ENCODE peak calls at places on chromosomes 13 and 19, in ten cellular contexts. One of them, this sample, is unnamed.

GRCh38 chr13:48896312-48896711 is 79.4 kb upstream of the FNDC3A start:
- DNase-seq in tibial artery: no peak
- DNase-seq in GM23338: no peak
- DNase-seq in psoas muscle: no peak
- DNase-seq in esophagus squamous epithelium: no peak
- DNase-seq in fibroblast of lung: peak; percentile 73
- DNase-seq in BJ: no peak
- DNase-seq in thyroid gland: no peak
- DNase-seq in stomach: no peak
- DNase-seq in neural progenitor cell: no peak
- DNase-seq in this sample: no peak

GRCh38 chr19:45574526-45574925 is 10.1 kb downstream of the OPA3 start:
- DNase-seq in esophagus squamous epithelium: no peak
- DNase-seq in thyroid gland: no peak
- DNase-seq in tibial artery: no peak
- DNase-seq in psoas muscle: no peak
- DNase-seq in GM23338: no peak
- DNase-seq in stomach: no peak
- DNase-seq in BJ: no peak
- DNase-seq in fibroblast of lung: no peak
- DNase-seq in neural progenitor cell: no peak
- DNase-seq in this sample: no peak

GRCh38 chr13:58991826-58992477 is 1171.8 kb downstream of the DIAPH3 start:
- DNase-seq in neural progenitor cell: no peak
- DNase-seq in BJ: no peak
- DNase-seq in fibroblast of lung: no peak
- DNase-seq in GM23338: no peak
- DNase-seq in stomach: peak; percentile 31
- DNase-seq in esophagus squamous epithelium: no peak
- DNase-seq in tibial artery: no peak
- DNase-seq in thyroid gland: no peak
- DNase-seq in psoas muscle: no peak
- DNase-seq in this sample: no peak

GRCh38 chr19:16078311-16078758 is 2.0 kb downstream of the TPM4 start:
- DNase-seq in thyroid gland: no peak
- DNase-seq in esophagus squamous epithelium: no peak
- DNase-seq in neural progenitor cell: peak; percentile 61
- DNase-seq in psoas muscle: no peak
- DNase-seq in BJ: no peak
- DNase-seq in stomach: no peak
- DNase-seq in fibroblast of lung: no peak
- DNase-seq in GM23338: no peak
- DNase-seq in tibial artery: peak; percentile 70
- DNase-seq in this sample: peak; percentile 77

GRCh38 chr13:51955281-51955771 is 55.9 kb downstream of the ATP7B start:
- DNase-seq in esophagus squamous epithelium: no peak
- DNase-seq in psoas muscle: no peak
- DNase-seq in tibial artery: no peak
- DNase-seq in BJ: no peak
- DNase-seq in fibroblast of lung: peak; percentile 14
- DNase-seq in stomach: no peak
- DNase-seq in GM23338: no peak
- DNase-seq in thyroid gland: no peak
- DNase-seq in neural progenitor cell: no peak
- DNase-seq in this sample: no peak

GRCh38 chr13:44243198-44243852 is 130.3 kb upstream of the SERP2 start:
- DNase-seq in tibial artery: no peak
- DNase-seq in GM23338: peak; percentile 81
- DNase-seq in psoas muscle: peak; percentile 43
- DNase-seq in thyroid gland: no peak
- DNase-seq in neural progenitor cell: peak; percentile 59
- DNase-seq in stomach: peak; percentile 35
- DNase-seq in esophagus squamous epithelium: no peak
- DNase-seq in fibroblast of lung: peak; percentile 87
- DNase-seq in BJ: no peak
- DNase-seq in this sample: peak; percentile 62

GRCh38 chr19:46404039-46404883 is 9.1 kb downstream of the CCDC8 start:
- DNase-seq in stomach: peak; percentile 35
- DNase-seq in neural progenitor cell: peak; percentile 40
- DNase-seq in GM23338: peak; percentile 70
- DNase-seq in fibroblast of lung: peak; percentile 63
- DNase-seq in BJ: no peak
- DNase-seq in esophagus squamous epithelium: no peak
- DNase-seq in psoas muscle: peak; percentile 53
- DNase-seq in thyroid gland: peak; percentile 72
- DNase-seq in tibial artery: peak; percentile 86
- DNase-seq in this sample: no peak

GRCh38 chr19:34246340-34246739 is 8.0 kb upstream of the GARRE1 start:
- DNase-seq in neural progenitor cell: peak; percentile 54
- DNase-seq in stomach: no peak
- DNase-seq in thyroid gland: no peak
- DNase-seq in fibroblast of lung: no peak
- DNase-seq in psoas muscle: no peak
- DNase-seq in tibial artery: no peak
- DNase-seq in BJ: no peak
- DNase-seq in esophagus squamous epithelium: no peak
- DNase-seq in GM23338: no peak
- DNase-seq in this sample: no peak

GRCh38 chr19:6252066-6252465 is 27.7 kb downstream of the MLLT1 start:
- DNase-seq in neural progenitor cell: no peak
- DNase-seq in thyroid gland: no peak
- DNase-seq in GM23338: no peak
- DNase-seq in fibroblast of lung: no peak
- DNase-seq in tibial artery: no peak
- DNase-seq in psoas muscle: no peak
- DNase-seq in esophagus squamous epithelium: no peak
- DNase-seq in BJ: no peak
- DNase-seq in stomach: no peak
- DNase-seq in this sample: no peak

GRCh38 chr19:11504502-11505031 is 1.1 kb downstream of the ZNF653 start:
- DNase-seq in tibial artery: no peak
- DNase-seq in GM23338: no peak
- DNase-seq in esophagus squamous epithelium: no peak
- DNase-seq in thyroid gland: no peak
- DNase-seq in BJ: no peak
- DNase-seq in stomach: no peak
- DNase-seq in psoas muscle: no peak
- DNase-seq in fibroblast of lung: no peak
- DNase-seq in neural progenitor cell: no peak
- DNase-seq in this sample: no peak

GRCh38 chr13:69947577-69947976 is 160.0 kb upstream of the ATXN8OS start:
- DNase-seq in thyroid gland: no peak
- DNase-seq in BJ: no peak
- DNase-seq in psoas muscle: no peak
- DNase-seq in tibial artery: no peak
- DNase-seq in GM23338: no peak
- DNase-seq in stomach: no peak
- DNase-seq in fibroblast of lung: no peak
- DNase-seq in esophagus squamous epithelium: no peak
- DNase-seq in neural progenitor cell: no peak
- DNase-seq in this sample: no peak

GRCh38 chr13:114119196-114119595 is 13.2 kb downstream of the RASA3 start:
- DNase-seq in GM23338: peak; percentile 95
- DNase-seq in tibial artery: no peak
- DNase-seq in BJ: peak; percentile 76
- DNase-seq in fibroblast of lung: peak; percentile 90
- DNase-seq in esophagus squamous epithelium: no peak
- DNase-seq in neural progenitor cell: peak; percentile 77
- DNase-seq in psoas muscle: peak; percentile 54
- DNase-seq in stomach: no peak
- DNase-seq in thyroid gland: peak; percentile 38
- DNase-seq in this sample: no peak

GRCh38 chr13:32850311-32851052 is 165.7 kb upstream of the KL start:
- DNase-seq in esophagus squamous epithelium: no peak
- DNase-seq in BJ: peak; percentile 16
- DNase-seq in psoas muscle: no peak
- DNase-seq in tibial artery: no peak
- DNase-seq in thyroid gland: no peak
- DNase-seq in neural progenitor cell: no peak
- DNase-seq in stomach: no peak
- DNase-seq in fibroblast of lung: no peak
- DNase-seq in GM23338: no peak
- DNase-seq in this sample: no peak

GRCh38 chr19:33815410-33816340 is 19.0 kb downstream of the KCTD15 start:
- DNase-seq in psoas muscle: no peak
- DNase-seq in neural progenitor cell: no peak
- DNase-seq in GM23338: no peak
- DNase-seq in stomach: no peak
- DNase-seq in fibroblast of lung: peak; percentile 50
- DNase-seq in thyroid gland: no peak
- DNase-seq in esophagus squamous epithelium: no peak
- DNase-seq in BJ: no peak
- DNase-seq in tibial artery: peak; percentile 37
- DNase-seq in this sample: no peak

GRCh38 chr13:27644302-27644701 is 22.6 kb downstream of the POLR1D start:
- DNase-seq in BJ: peak; percentile 42
- DNase-seq in thyroid gland: no peak
- DNase-seq in esophagus squamous epithelium: no peak
- DNase-seq in psoas muscle: no peak
- DNase-seq in fibroblast of lung: peak; percentile 95
- DNase-seq in neural progenitor cell: no peak
- DNase-seq in tibial artery: no peak
- DNase-seq in GM23338: no peak
- DNase-seq in stomach: no peak
- DNase-seq in this sample: no peak

GRCh38 chr19:55058781-55059610 is 4.0 kb downstream of the RDH13 start:
- DNase-seq in thyroid gland: no peak
- DNase-seq in esophagus squamous epithelium: no peak
- DNase-seq in GM23338: peak; percentile 27
- DNase-seq in fibroblast of lung: no peak
- DNase-seq in stomach: no peak
- DNase-seq in tibial artery: no peak
- DNase-seq in neural progenitor cell: no peak
- DNase-seq in BJ: no peak
- DNase-seq in psoas muscle: no peak
- DNase-seq in this sample: no peak

GRCh38 chr13:105643966-105644365 is 891.5 kb downstream of the EFNB2 start:
- DNase-seq in fibroblast of lung: no peak
- DNase-seq in GM23338: no peak
- DNase-seq in thyroid gland: no peak
- DNase-seq in neural progenitor cell: no peak
- DNase-seq in stomach: no peak
- DNase-seq in tibial artery: no peak
- DNase-seq in BJ: no peak
- DNase-seq in esophagus squamous epithelium: no peak
- DNase-seq in psoas muscle: no peak
- DNase-seq in this sample: no peak

GRCh38 chr19:41889896-41890295 is 6.9 kb downstream of the ARHGEF1 start:
- DNase-seq in BJ: no peak
- DNase-seq in neural progenitor cell: no peak
- DNase-seq in GM23338: no peak
- DNase-seq in psoas muscle: no peak
- DNase-seq in esophagus squamous epithelium: no peak
- DNase-seq in thyroid gland: no peak
- DNase-seq in fibroblast of lung: no peak
- DNase-seq in tibial artery: no peak
- DNase-seq in stomach: no peak
- DNase-seq in this sample: no peak

GRCh38 chr19:41886761-41887710 is 4.1 kb downstream of the ARHGEF1 start:
- DNase-seq in GM23338: peak; percentile 64
- DNase-seq in thyroid gland: no peak
- DNase-seq in tibial artery: no peak
- DNase-seq in psoas muscle: no peak
- DNase-seq in BJ: no peak
- DNase-seq in esophagus squamous epithelium: no peak
- DNase-seq in neural progenitor cell: no peak
- DNase-seq in fibroblast of lung: no peak
- DNase-seq in stomach: no peak
- DNase-seq in this sample: no peak

GRCh38 chr19:41883821-41884733 is 1.1 kb downstream of the ARHGEF1 start:
- DNase-seq in BJ: peak; percentile 73
- DNase-seq in psoas muscle: peak; percentile 95
- DNase-seq in tibial artery: peak; percentile 97
- DNase-seq in GM23338: peak; percentile 99
- DNase-seq in stomach: peak; percentile 97
- DNase-seq in esophagus squamous epithelium: peak; percentile 75
- DNase-seq in neural progenitor cell: peak; percentile 99
- DNase-seq in fibroblast of lung: peak; percentile 97
- DNase-seq in thyroid gland: peak; percentile 97
- DNase-seq in this sample: peak; percentile 97

GRCh38 chr19:41888926-41889325 is 5.9 kb downstream of the ARHGEF1 start:
- DNase-seq in esophagus squamous epithelium: no peak
- DNase-seq in GM23338: no peak
- DNase-seq in neural progenitor cell: no peak
- DNase-seq in stomach: no peak
- DNase-seq in tibial artery: no peak
- DNase-seq in BJ: no peak
- DNase-seq in thyroid gland: no peak
- DNase-seq in psoas muscle: no peak
- DNase-seq in fibroblast of lung: no peak
- DNase-seq in this sample: no peak

GRCh38 chr19:41887711-41888382 is 4.9 kb downstream of the ARHGEF1 start:
- DNase-seq in thyroid gland: peak; percentile 30
- DNase-seq in psoas muscle: no peak
- DNase-seq in BJ: peak; percentile 15
- DNase-seq in fibroblast of lung: no peak
- DNase-seq in stomach: peak; percentile 76
- DNase-seq in tibial artery: no peak
- DNase-seq in GM23338: peak; percentile 92
- DNase-seq in neural progenitor cell: no peak
- DNase-seq in esophagus squamous epithelium: no peak
- DNase-seq in this sample: no peak
- TF ChIP-seq CTCF in thyroid gland: no peak
- TF ChIP-seq CTCF in psoas muscle: no peak
- TF ChIP-seq CTCF in BJ: no peak
- TF ChIP-seq CTCF in fibroblast of lung: no peak
- TF ChIP-seq CTCF in stomach: no peak
- TF ChIP-seq CTCF in tibial artery: no peak
- TF ChIP-seq CTCF in GM23338: peak; percentile 38
- TF ChIP-seq CTCF in neural progenitor cell: no peak
- TF ChIP-seq CTCF in esophagus squamous epithelium: no peak
- TF ChIP-seq CTCF in this sample: no peak

GRCh38 chr19:39679056-39679790 is 23.5 kb downstream of the LGALS16 start:
- DNase-seq in thyroid gland: peak; percentile 3
- DNase-seq in neural progenitor cell: no peak
- DNase-seq in GM23338: no peak
- DNase-seq in fibroblast of lung: no peak
- DNase-seq in BJ: no peak
- DNase-seq in psoas muscle: peak; percentile 25
- DNase-seq in esophagus squamous epithelium: no peak
- DNase-seq in stomach: no peak
- DNase-seq in tibial artery: no peak
- DNase-seq in this sample: no peak
- H3K27me3 ChIP-seq in thyroid gland: no peaks in the 10 kb centered on the region
- H3K27me3 ChIP-seq in neural progenitor cell: no peaks in the 10 kb centered on the region
- H3K27me3 ChIP-seq in GM23338: no peaks in the 10 kb centered on the region
- H3K27me3 ChIP-seq in fibroblast of lung: no peaks in the 10 kb centered on the region
- H3K27me3 ChIP-seq in BJ: peaks cover 2% of the 10 kb centered on the region
- H3K27me3 ChIP-seq in psoas muscle: no peaks in the 10 kb centered on the region
- H3K27me3 ChIP-seq in esophagus squamous epithelium: no peaks in the 10 kb centered on the region
- H3K27me3 ChIP-seq in stomach: no peaks in the 10 kb centered on the region
- H3K27me3 ChIP-seq in tibial artery: no peaks in the 10 kb centered on the region
- H3K27me3 ChIP-seq in this sample: peaks cover 92% of the 10 kb centered on the region

GRCh38 chr19:32256341-32256975 is 89.0 kb upstream of the ZNF507 start:
- DNase-seq in thyroid gland: no peak
- DNase-seq in fibroblast of lung: no peak
- DNase-seq in psoas muscle: no peak
- DNase-seq in stomach: no peak
- DNase-seq in tibial artery: no peak
- DNase-seq in neural progenitor cell: no peak
- DNase-seq in BJ: no peak
- DNase-seq in esophagus squamous epithelium: no peak
- DNase-seq in GM23338: no peak
- DNase-seq in this sample: no peak
- H3K36me3 ChIP-seq in thyroid gland: no peaks in the 10 kb centered on the region
- H3K36me3 ChIP-seq in fibroblast of lung: no peaks in the 10 kb centered on the region
- H3K36me3 ChIP-seq in psoas muscle: no peaks in the 10 kb centered on the region
- H3K36me3 ChIP-seq in stomach: no peaks in the 10 kb centered on the region
- H3K36me3 ChIP-seq in tibial artery: no peaks in the 10 kb centered on the region
- H3K36me3 ChIP-seq in neural progenitor cell: no peaks in the 10 kb centered on the region
- H3K36me3 ChIP-seq in BJ: no peaks in the 10 kb centered on the region
- H3K36me3 ChIP-seq in esophagus squamous epithelium: no peaks in the 10 kb centered on the region
- H3K36me3 ChIP-seq in GM23338: no peaks in the 10 kb centered on the region
- H3K36me3 ChIP-seq in this sample: no peaks in the 10 kb centered on the region

GRCh38 chr19:51339687-51340656 is 2.0 kb downstream of the VSIG10L start:
- DNase-seq in psoas muscle: peak; percentile 98
- DNase-seq in stomach: peak; percentile 99
- DNase-seq in thyroid gland: peak; percentile 92
- DNase-seq in esophagus squamous epithelium: peak; percentile 91
- DNase-seq in tibial artery: peak; percentile 100
- DNase-seq in neural progenitor cell: peak; percentile 98
- DNase-seq in BJ: peak; percentile 78
- DNase-seq in fibroblast of lung: peak; percentile 96
- DNase-seq in GM23338: peak; percentile 99
- DNase-seq in this sample: peak; percentile 99
- TF ChIP-seq CTCF in psoas muscle: peak; percentile 22
- TF ChIP-seq CTCF in stomach: no peak
- TF ChIP-seq CTCF in thyroid gland: peak; percentile 32
- TF ChIP-seq CTCF in esophagus squamous epithelium: peak; percentile 65
- TF ChIP-seq CTCF in tibial artery: no peak
- TF ChIP-seq CTCF in neural progenitor cell: peak; percentile 40
- TF ChIP-seq CTCF in BJ: no peak
- TF ChIP-seq CTCF in fibroblast of lung: peak; percentile 11
- TF ChIP-seq CTCF in GM23338: no peak
- TF ChIP-seq CTCF in this sample: peak; percentile 26